ENCODE peak calls at places on chromosomes 3 and 15, in four cellular contexts. O is HepG2, S is GM12878, P is K562. F is an unnamed sample.

GRCh38 chr3:71563827-71564226 is 19.7 kb downstream of the FOXP1 start:
- DNase-seq in O (no peak), S (peak), P (no peak), F (no peak)

GRCh38 chr3:167740961-167741587 is 5.6 kb downstream of the SERPINI1 start:
- DNase-seq in O (peak), S (no peak), P (peak), F (peak)

GRCh38 chr15:44676676-44677075 is 13.2 kb upstream of the SPG11 start:
- DNase-seq in O (no peak), S (no peak), P (no peak), F (no peak)

GRCh38 chr3:138933981-138934691 is 12.8 kb downstream of the FOXL2 start:
- DNase-seq in O (no peak), S (no peak), P (no peak), F (no peak)

GRCh38 chr15:89364741-89365450 is 30.3 kb upstream of the POLG start:
- DNase-seq in O (no peak), S (no peak), P (no peak), F (no peak)

GRCh38 chr15:76222159-76222558 is 89.1 kb downstream of the ETFA start:
- DNase-seq in O (no peak), S (no peak), P (no peak), F (no peak)

GRCh38 chr15:78387678-78388077 is 47.5 kb downstream of the CRABP1 start:
- DNase-seq in O (no peak), S (no peak), P (no peak), F (no peak)

GRCh38 chr3:71710906-71711494 is 14.2 kb downstream of the EIF4E3 start:
- DNase-seq in O (peak), S (peak), P (peak), F (peak)

GRCh38 chr3:53513556-53514190 is 19.3 kb downstream of the CACNA1D start:
- DNase-seq in O (peak), S (no peak), P (no peak), F (no peak)

GRCh38 chr3:101042996-101043686 is 49.9 kb upstream of the ABI3BP start:
- DNase-seq in O (no peak), S (no peak), P (no peak), F (no peak)

GRCh38 chr3:194739498-194740284 is 54.0 kb downstream of the FAM43A start:
- DNase-seq in O (peak), S (no peak), P (no peak), F (no peak)

GRCh38 chr3:134636406-134636805 is 14.4 kb downstream of the KY start:
- DNase-seq in O (no peak), S (no peak), P (no peak), F (no peak)

GRCh38 chr3:37026851-37027250 is 33.5 kb downstream of the MLH1 start:
- DNase-seq in O (no peak), S (no peak), P (no peak), F (no peak)

GRCh38 chr3:173584834-173585831 is 187.6 kb downstream of the NLGN1 start:
- DNase-seq in O (no peak), S (no peak), P (no peak), F (peak)

GRCh38 chr3:141797819-141798405 is 34.7 kb downstream of the GRK7 start:
- DNase-seq in O (no peak), S (no peak), P (no peak), F (no peak)

GRCh38 chr15:66777596-66778313 is 75.7 kb downstream of the SMAD6 start:
- DNase-seq in O (no peak), S (no peak), P (no peak), F (no peak)

DNA sequence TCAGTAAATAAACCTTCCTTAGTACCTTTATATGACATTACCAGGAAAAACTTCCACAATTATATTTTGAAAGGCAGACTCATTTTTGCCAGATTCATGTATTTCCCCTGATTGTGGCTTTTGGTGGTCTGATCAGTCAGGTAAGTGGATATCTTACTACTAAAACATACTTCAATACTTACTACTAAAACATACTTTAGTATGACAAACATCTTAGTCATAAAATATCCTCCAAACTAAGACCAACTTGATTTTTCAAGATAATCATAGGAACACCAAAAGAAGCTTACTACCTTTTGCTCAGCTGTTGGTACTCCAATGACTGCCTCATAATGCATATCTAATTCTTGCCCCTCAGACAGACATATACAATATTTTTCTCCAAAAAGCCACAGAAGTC is 9.3 kb downstream of the TJP1 start:
- DNase-seq in O (no peak), S (no peak), P (no peak), F (no peak)
- H3K4me2 ChIP-seq in O (no peak), S (no peak), P (no peak), F (no peak)

GRCh38 chr3:113927556-113927955 is 20.3 kb upstream of the ZDHHC23 start:
- DNase-seq in O (no peak), S (no peak), P (no peak), F (no peak)
- TF ChIP-seq JUNB in O (no peak), S (no peak), P (no peak), F (no peak)

GRCh38 chr3:24829011-24829581 is 334.4 kb upstream of the THRB start:
- DNase-seq in O (no peak), S (no peak), P (peak), F (peak)
- TF ChIP-seq EZH2 in O (no peak), S (no peak), P (no peak), F (no peak)

DNA sequence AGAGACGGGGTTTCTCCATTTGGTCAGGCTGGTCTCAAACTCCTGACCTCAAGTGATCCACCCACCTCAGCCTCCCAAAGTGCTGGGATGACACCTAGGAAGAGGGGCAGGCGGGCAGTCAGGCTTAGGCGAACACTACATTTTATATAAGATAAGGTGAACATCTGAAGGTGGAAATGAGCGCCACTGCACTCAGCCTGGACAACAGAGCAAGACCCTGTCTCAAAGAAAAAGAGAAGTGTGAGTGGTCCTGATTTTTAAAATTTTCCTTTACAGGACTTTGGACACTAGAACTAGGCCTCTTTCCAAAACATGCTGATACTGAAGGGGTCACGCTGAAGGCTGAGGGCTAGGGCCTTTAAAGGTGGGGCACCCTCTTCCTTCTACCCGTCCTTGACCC is 48.0 kb downstream of the ZDHHC19 start:
- DNase-seq in O (no peak), S (no peak), P (no peak), F (no peak)
- H3K4me2 ChIP-seq in O (peak), S (no peak), P (no peak), F (no peak)